ENCODE peak calls at places on chromosomes 6 and 20, in eight cellular contexts. O is fibroblast of mammary gland; C is HepG2; X is sigmoid colon; F is heart right ventricle; V is GM23338; M is CD8-positive, alpha-beta T cell; Q is cardiac fibroblast. G is an unnamed sample.

GRCh38 chr6:53647437-53648094 is 18.0 kb downstream of the KLHL31 start:
- DNase-seq in O (peak; percentile 59), Q (peak; percentile 59), C (no peak), X (no peak), V (no peak), F (no peak), M (peak; percentile 54), G (no peak)

GRCh38 chr6:75363304-75363703 is 78.7 kb upstream of the TMEM30A start:
- DNase-seq in Q (no peak), O (peak; percentile 25), F (no peak), M (no peak), X (no peak), C (no peak), V (no peak), G (no peak)

GRCh38 chr20:1905693-1906092 is 10.5 kb downstream of the SIRPA start:
- DNase-seq in M (no peak), X (no peak), F (no peak), V (no peak), C (no peak), O (no peak), Q (no peak), G (no peak)

GRCh38 chr6:33577106-33577535 is 3.0 kb downstream of the BAK1 start:
- DNase-seq in Q (no peak), F (peak; percentile 67), C (no peak), V (no peak), X (peak; percentile 82), O (peak; percentile 18), M (no peak), G (no peak)

GRCh38 chr6:111711989-111712388 is 106.3 kb upstream of the TRAF3IP2 start:
- DNase-seq in O (no peak), X (no peak), V (no peak), M (no peak), F (no peak), C (no peak), Q (no peak), G (no peak)

GRCh38 chr6:135182993-135183531 is 2.0 kb downstream of the MYB start:
- DNase-seq in V (peak; percentile 70), Q (no peak), M (peak; percentile 70), C (no peak), F (no peak), X (no peak), O (no peak), G (no peak)

GRCh38 chr6:160032538-160032937 is 63.7 kb downstream of the IGF2R start:
- DNase-seq in F (no peak), C (no peak), X (no peak), M (no peak), Q (no peak), V (no peak), O (no peak), G (no peak)

GRCh38 chr6:16184129-16184528 is 54.3 kb upstream of the GMPR start:
- DNase-seq in M (no peak), O (peak; percentile 18), F (no peak), X (no peak), V (peak; percentile 43), Q (peak; percentile 51), C (peak; percentile 42), G (peak; percentile 56)

GRCh38 chr6:157721431-157722229 is 101.4 kb upstream of the SNX9 start:
- DNase-seq in Q (no peak), F (no peak), O (no peak), V (no peak), M (no peak), C (no peak), X (peak; percentile 22), G (no peak)

GRCh38 chr6:53928641-53929339 is 134.0 kb downstream of the LRRC1 start:
- DNase-seq in F (no peak), O (peak; percentile 34), X (no peak), V (no peak), Q (no peak), C (peak; percentile 40), M (no peak), G (peak; percentile 22)

GRCh38 chr6:155472886-155473285 is 17.2 kb upstream of the NOX3 start:
- DNase-seq in V (no peak), X (no peak), F (no peak), M (no peak), O (peak; percentile 85), Q (peak; percentile 72), C (no peak), G (peak; percentile 73)

GRCh38 chr6:47483516-47483852 is 5.9 kb downstream of the CD2AP start:
- DNase-seq in M (no peak), C (no peak), V (no peak), X (no peak), O (peak; percentile 6), Q (peak; percentile 10), F (no peak), G (no peak)

GRCh38 chr20:4073852-4074741 is 58.7 kb upstream of the RNF24 start:
- DNase-seq in F (no peak), V (peak; percentile 47), M (no peak), X (peak; percentile 12), Q (no peak), C (no peak), O (no peak), G (no peak)

GRCh38 chr6:110609101-110609500 is 132.7 kb upstream of the SLC22A16 start:
- DNase-seq in M (no peak), V (no peak), O (no peak), C (no peak), Q (no peak), X (no peak), F (no peak), G (no peak)

GRCh38 chr6:22828179-22829062 is 259.1 kb downstream of the HDGFL1 start:
- DNase-seq in O (peak; percentile 94), M (no peak), V (peak; percentile 74), X (no peak), F (no peak), C (peak; percentile 39), Q (peak; percentile 99), G (peak; percentile 98)

GRCh38 chr6:43081043-43081442 is 4.9 kb downstream of the PTK7 start:
- DNase-seq in F (no peak), V (no peak), M (no peak), C (no peak), X (no peak), O (no peak), Q (no peak), G (no peak)

GRCh38 chr6:128336436-128337095 is 183.8 kb downstream of the PTPRK start:
- DNase-seq in M (no peak), O (peak; percentile 27), C (no peak), V (no peak), X (no peak), Q (peak; percentile 30), F (no peak), G (peak; percentile 4)

GRCh38 chr6:56706981-56707726 is 64.5 kb upstream of the DST start:
- DNase-seq in X (no peak), V (no peak), F (no peak), M (no peak), Q (no peak), O (no peak), C (no peak), G (no peak)

GRCh38 chr20:5070081-5070480 is 49.7 kb downstream of the PCNA start:
- DNase-seq in Q (no peak), O (no peak), V (no peak), X (no peak), F (no peak), M (no peak), C (no peak), G (no peak)

GRCh38 chr20:59988141-59988540 is 29.9 kb downstream of the CDH26 start:
- DNase-seq in C (no peak), O (peak; percentile 18), V (no peak), X (no peak), M (no peak), F (no peak), Q (peak; percentile 41), G (no peak)

GRCh38 chr6:170053966-170054661 is 236.8 kb downstream of the DLL1 start:
- DNase-seq in F (no peak), M (no peak), O (no peak), V (no peak), C (no peak), X (peak; percentile 40), Q (no peak), G (no peak)

GRCh38 chr6:160972111-160972510 is 19.5 kb upstream of the MAP3K4 start:
- DNase-seq in Q (peak; percentile 88), V (no peak), C (no peak), M (no peak), O (peak; percentile 97), F (no peak), X (no peak), G (peak; percentile 74)

GRCh38 chr6:151232899-151233298 is 6.9 kb upstream of the AKAP12 start:
- DNase-seq in C (no peak), F (no peak), O (no peak), V (no peak), Q (no peak), X (no peak), M (no peak), G (no peak)

GRCh38 chr20:48620486-48621255 is 207.1 kb downstream of the PREX1 start:
- DNase-seq in Q (peak; percentile 87), V (peak; percentile 93), C (peak; percentile 86), O (peak; percentile 72), X (peak; percentile 93), M (peak; percentile 64), F (peak; percentile 90), G (peak; percentile 90)
- H3K4me3 ChIP-seq in Q (peak overlapping the region; percentile 43), V (peak overlapping the region; percentile 49), C (peak overlapping the region; percentile 5), O (no peak overlapping the region), X (peak overlapping the region; percentile 38), M (no peak overlapping the region), F (peak overlapping the region; percentile 40), G (peak overlapping the region; percentile 48)

DNA sequence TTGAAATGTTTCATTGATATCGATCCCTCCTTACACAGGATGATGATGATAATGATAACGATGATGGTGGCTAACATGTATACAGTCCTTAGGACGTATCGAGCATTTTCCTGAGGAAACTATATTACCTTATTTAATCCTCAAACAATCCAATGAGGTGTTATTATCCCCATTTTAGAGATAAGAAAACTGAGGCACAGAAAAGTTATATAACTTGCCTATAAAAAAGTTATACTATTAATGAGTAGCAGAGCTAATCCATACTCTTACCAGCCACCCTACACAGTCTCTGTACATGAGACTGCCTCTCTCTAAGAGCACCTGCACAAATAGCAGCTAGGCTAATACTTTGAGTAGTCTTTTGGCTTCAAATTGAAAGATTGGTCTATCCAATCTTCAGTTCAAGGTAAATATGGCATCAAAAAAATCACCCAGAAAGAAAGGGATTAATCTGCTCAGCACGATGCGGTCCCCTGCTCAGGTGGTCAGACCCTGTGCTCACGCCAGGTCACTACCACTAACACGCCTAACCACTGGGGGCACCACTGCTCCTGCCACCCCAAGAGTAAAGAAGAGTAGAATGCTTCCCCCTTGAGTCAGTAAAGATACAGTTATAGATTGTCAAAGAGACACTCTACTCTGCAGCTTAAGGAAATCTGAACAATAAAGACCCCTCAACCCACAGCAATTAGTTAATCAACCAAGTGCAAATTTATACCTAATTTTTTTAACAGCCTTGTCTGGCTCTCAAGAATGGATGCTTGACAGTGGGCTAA is 15.0 kb downstream of the GABBR1 start:
- DNase-seq in M (no peak), F (no peak), V (peak; percentile 79), Q (no peak), X (no peak), C (no peak), O (no peak), G (no peak)
- TF ChIP-seq CTCF in M (no peak), F (peak; percentile 18), V (peak; percentile 70), Q (peak; percentile 21), X (no peak), C (no peak), O (peak; percentile 19), G (peak; percentile 26)

GRCh38 chr20:32474967-32475819 is 109.9 kb downstream of the NOL4L start:
- DNase-seq in F (peak; percentile 91), Q (peak; percentile 92), O (peak; percentile 93), C (peak; percentile 86), X (peak; percentile 96), M (no peak), V (peak; percentile 82), G (peak; percentile 98)
- H3K4me3 ChIP-seq in F (peak overlapping the region; percentile 52), Q (peak overlapping the region; percentile 50), O (peak overlapping the region; percentile 51), C (peak overlapping the region; percentile 50), X (peak overlapping the region; percentile 44), M (no peak overlapping the region), V (peak overlapping the region; percentile 53), G (peak overlapping the region; percentile 44)

GRCh38 chr20:44800398-44801046 is 9.8 kb downstream of the RIMS4 start:
- DNase-seq in Q (no peak), O (no peak), C (peak; percentile 25), X (no peak), V (peak; percentile 68), F (no peak), M (no peak), G (no peak)
- TF ChIP-seq CTCF in Q (peak; percentile 21), O (peak; percentile 20), C (peak; percentile 46), X (no peak), V (peak; percentile 85), F (no peak), M (no peak), G (peak; percentile 30)

G was measured in fibroblast of pulmonary artery.